ENCODE peak calls at places on chromosomes 11 and 22, in five cellular contexts. P is ascending aorta, N is astrocyte of the spinal cord, I is ovary, B is stomach. Q is an unnamed sample.

GRCh38 chr11:92865352-92865751 is 104.1 kb upstream of the MTNR1B start:
- DNase-seq in P (no peak), N (peak; percentile 34), I (no peak), B (no peak), Q (peak; percentile 14)

GRCh38 chr11:67372993-67373915 is at the start of gene CLCF1:
- DNase-seq in P (peak; percentile 87), N (peak; percentile 91), I (peak; percentile 83), B (peak; percentile 73), Q (peak; percentile 77)

GRCh38 chr11:9231848-9232177 is 33.3 kb downstream of the DENND5A start:
- DNase-seq in P (no peak), N (peak; percentile 82), I (no peak), B (no peak), Q (no peak)

GRCh38 chr11:4191031-4191571 is 96.5 kb downstream of the RRM1 start:
- DNase-seq in P (no peak), N (no peak), I (no peak), B (peak; percentile 74), Q (peak; percentile 81)

GRCh38 chr11:30244255-30244654 is 13.4 kb downstream of the FSHB start:
- DNase-seq in P (no peak), N (peak; percentile 66), I (no peak), B (no peak), Q (no peak)

GRCh38 chr11:134560066-134560465 is 148.0 kb upstream of the B3GAT1 start:
- DNase-seq in P (peak; percentile 54), N (no peak), I (no peak), B (no peak), Q (no peak)

GRCh38 chr11:65932558-65932919 is 12.7 kb upstream of the TSGA10IP start:
- DNase-seq in P (no peak), N (no peak), I (no peak), B (no peak), Q (no peak)

GRCh38 chr11:134728186-134728585 is 316.1 kb upstream of the B3GAT1 start:
- DNase-seq in P (peak; percentile 57), N (no peak), I (no peak), B (no peak), Q (no peak)

GRCh38 chr11:46353706-46354105 is 6.4 kb downstream of the DGKZ start:
- DNase-seq in P (no peak), N (no peak), I (no peak), B (no peak), Q (no peak)

GRCh38 chr11:16204261-16204660 is 152.1 kb downstream of the SOX6 start:
- DNase-seq in P (no peak), N (no peak), I (no peak), B (no peak), Q (no peak)

DNA sequence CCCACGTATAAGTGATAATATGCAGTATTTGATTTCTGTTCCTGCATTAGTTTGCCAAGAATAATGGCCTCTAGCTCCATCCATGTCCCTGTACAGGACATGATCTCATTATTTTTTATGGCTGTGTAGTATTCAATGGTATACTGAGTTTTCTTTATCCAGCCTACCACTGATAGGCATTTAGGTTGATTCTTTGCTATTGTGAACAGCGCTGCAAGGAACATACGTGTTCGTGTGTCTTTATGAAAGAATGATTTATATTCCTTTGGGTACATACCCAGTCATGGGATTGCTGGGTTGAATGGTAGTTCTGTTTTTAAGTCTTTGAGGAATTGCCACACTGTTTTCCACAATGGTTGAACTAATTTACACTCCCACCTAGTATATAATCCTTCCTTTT is 1.5 kb upstream of the FAM111A start:
- DNase-seq in P (no peak), N (no peak), I (no peak), B (no peak), Q (no peak)
- H3K4me3 ChIP-seq in P (no peak overlapping the region), N (no peak overlapping the region), I (no peak overlapping the region), B (no peak overlapping the region), Q (no peak overlapping the region)

GRCh38 chr11:61829806-61830205 is 1.7 kb downstream of the FADS2 start:
- DNase-seq in P (no peak), N (no peak), I (no peak), B (no peak), Q (no peak)

GRCh38 chr11:61828379-61828628 is 204 bp downstream of the FADS2 start:
- DNase-seq in P (no peak), N (no peak), I (no peak), B (no peak), Q (no peak)

GRCh38 chr11:61826930-61827572 is 1.0 kb upstream of the FADS2 start:
- DNase-seq in P (no peak), N (no peak), I (no peak), B (no peak), Q (no peak)

GRCh38 chr11:61828629-61829407 is 718 bp downstream of the FADS2 start:
- DNase-seq in P (peak; percentile 81), N (peak; percentile 27), I (peak; percentile 71), B (no peak), Q (peak; percentile 53)

DNA sequence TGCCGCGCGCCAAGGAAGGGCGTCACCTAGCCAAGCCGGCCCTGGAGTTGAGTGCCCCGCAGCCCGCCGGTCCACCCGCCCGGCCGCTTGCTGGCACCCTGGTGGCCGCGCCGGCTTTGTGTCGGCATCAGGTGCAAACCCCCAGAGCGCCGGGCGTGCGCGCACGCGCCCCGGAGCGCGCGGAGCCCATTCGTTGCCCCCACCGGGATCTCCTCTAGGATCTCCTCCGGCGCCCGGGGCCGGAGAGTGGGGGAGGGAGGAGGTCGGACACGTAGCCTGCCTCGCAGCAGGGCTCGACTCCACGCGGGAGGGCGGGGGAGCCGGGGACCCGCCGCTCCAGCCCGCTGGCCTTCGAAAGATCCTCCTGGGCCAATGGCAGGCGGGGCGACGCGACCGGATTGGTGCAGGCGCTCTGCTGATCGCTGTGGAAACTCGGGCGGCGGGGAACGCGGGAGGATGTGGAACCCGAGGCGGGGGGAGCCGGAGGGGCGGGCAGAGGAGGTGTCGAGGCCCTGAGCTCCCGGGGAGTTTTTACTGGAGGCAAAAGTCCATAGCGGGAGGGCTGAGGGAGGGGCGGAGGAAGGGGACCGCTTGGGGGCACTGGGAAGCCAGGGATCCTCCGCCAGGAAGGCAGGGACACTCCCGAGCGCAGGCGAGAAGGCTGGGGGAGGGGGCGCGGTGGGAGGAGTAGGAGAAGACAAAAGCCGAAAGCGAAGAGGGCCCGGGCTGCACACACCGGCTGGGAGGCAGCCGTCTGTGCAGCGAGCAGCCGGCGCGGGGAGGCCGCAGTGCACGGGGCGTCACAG is at the start of gene FADS2:
- DNase-seq in P (peak; percentile 96), N (peak; percentile 98), I (peak; percentile 89), B (peak; percentile 57), Q (peak; percentile 94)
- TF ChIP-seq CTCF in P (peak; percentile 17), N (no peak), I (no peak), B (no peak), Q (no peak)

DNA sequence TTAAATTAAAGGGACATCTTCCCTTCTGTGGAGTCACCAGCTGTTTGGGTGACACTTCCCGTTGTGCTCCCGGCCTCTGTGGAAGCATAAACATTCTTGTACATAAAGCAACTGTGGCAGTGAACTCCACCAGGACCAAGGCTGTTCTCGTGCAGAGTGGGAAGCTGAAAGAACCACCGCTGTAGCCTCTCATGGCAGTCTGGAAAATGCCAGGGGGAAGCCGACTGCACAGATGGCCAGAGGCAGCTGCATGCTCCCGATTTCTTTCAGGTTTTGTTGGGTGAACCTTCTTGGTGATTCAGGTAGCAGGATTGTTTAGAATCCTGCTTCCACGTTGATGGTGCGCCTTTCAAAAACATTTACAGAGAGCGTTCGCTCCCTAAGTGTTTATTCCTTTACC is 10.4 kb downstream of the UBASH3B start:
- DNase-seq in P (no peak), N (no peak), I (no peak), B (no peak), Q (no peak)
- H3K4me3 ChIP-seq in P (no peak overlapping the region), N (no peak overlapping the region), I (no peak overlapping the region), B (no peak overlapping the region), Q (no peak overlapping the region)

DNA sequence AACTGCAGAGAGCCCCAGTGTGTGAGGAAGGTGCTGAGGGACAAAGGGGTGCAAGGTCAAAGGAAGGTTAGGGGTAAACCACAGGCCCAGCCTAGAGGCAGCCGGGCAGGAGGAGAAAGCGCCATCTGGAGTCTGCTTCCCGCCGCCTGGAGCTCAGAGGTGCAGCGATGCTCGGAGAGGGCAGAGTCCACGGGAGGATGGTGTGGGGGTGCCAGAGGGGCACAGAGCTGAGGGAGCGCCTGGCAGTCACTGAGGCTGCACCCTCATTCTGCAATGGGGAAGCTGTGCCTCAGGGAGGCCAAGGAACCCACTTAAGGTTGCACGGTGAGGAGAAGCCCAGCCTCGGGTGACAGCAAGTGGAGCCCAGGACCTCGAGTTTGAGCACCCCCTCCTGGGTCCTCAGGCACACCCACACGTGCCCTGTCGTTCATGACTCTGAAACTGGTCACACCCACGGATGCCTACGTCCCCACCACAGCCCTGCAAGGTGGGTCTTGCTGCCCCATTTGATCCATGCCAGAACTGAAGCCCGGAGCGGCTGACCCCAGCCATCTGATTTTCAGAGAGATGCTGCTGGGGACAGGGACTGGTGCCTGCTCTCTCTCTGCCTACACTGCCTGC is 1.6 kb downstream of the IL2RB start:
- DNase-seq in P (no peak), N (no peak), I (no peak), B (no peak), Q (no peak)
- TF ChIP-seq CTCF in P (no peak), N (no peak), I (no peak), B (no peak), Q (no peak)

Q was measured in heart right ventricle.